ENCODE peak calls at places on chromosomes 16 and 17, in six cellular contexts. One of them, this sample, is unnamed.
A peak's percentile ranks its signal among the peaks of the same experiment; 100 is the strongest.

GRCh38 chr16:13036600-13036999 is 135.2 kb downstream of the SHISA9 start:
- DNase-seq in heart left ventricle: peak; percentile 25
- DNase-seq in effector CD4-positive, alpha-beta T cell: no peak
- DNase-seq in psoas muscle: no peak
- DNase-seq in activated CD4-positive, alpha-beta T cell treated with anti-CD3 and anti-CD28 coated beads, Interleukin-2, amount 10 ng/mL, durations not matched to agents 7 days and 5 days: peak; percentile 60
- DNase-seq in H54: no peak
- DNase-seq in this sample: no peak

GRCh38 chr17:40062347-40063033 is at the start of gene THRA:
- DNase-seq in heart left ventricle: peak; percentile 83
- DNase-seq in effector CD4-positive, alpha-beta T cell: peak; percentile 62
- DNase-seq in psoas muscle: peak; percentile 88
- DNase-seq in activated CD4-positive, alpha-beta T cell treated with anti-CD3 and anti-CD28 coated beads, Interleukin-2, amount 10 ng/mL, durations not matched to agents 7 days and 5 days: peak; percentile 65
- DNase-seq in H54: no peak
- DNase-seq in this sample: peak; percentile 89

GRCh38 chr17:36188891-36189306 is 7.7 kb downstream of the CCL3L1 start:
- DNase-seq in heart left ventricle: peak; percentile 59
- DNase-seq in effector CD4-positive, alpha-beta T cell: no peak
- DNase-seq in psoas muscle: no peak
- DNase-seq in activated CD4-positive, alpha-beta T cell treated with anti-CD3 and anti-CD28 coated beads, Interleukin-2, amount 10 ng/mL, durations not matched to agents 7 days and 5 days: no peak
- DNase-seq in H54: no peak
- DNase-seq in this sample: no peak

GRCh38 chr17:58006563-58006923 is 503 bp downstream of the SRSF1 start:
- DNase-seq in heart left ventricle: peak; percentile 83
- DNase-seq in effector CD4-positive, alpha-beta T cell: peak; percentile 33
- DNase-seq in psoas muscle: peak; percentile 89
- DNase-seq in activated CD4-positive, alpha-beta T cell treated with anti-CD3 and anti-CD28 coated beads, Interleukin-2, amount 10 ng/mL, durations not matched to agents 7 days and 5 days: peak; percentile 47
- DNase-seq in H54: no peak
- DNase-seq in this sample: peak; percentile 86

GRCh38 chr16:83336630-83337029 is 471.1 kb upstream of the HSBP1 start:
- DNase-seq in heart left ventricle: no peak
- DNase-seq in effector CD4-positive, alpha-beta T cell: no peak
- DNase-seq in psoas muscle: no peak
- DNase-seq in activated CD4-positive, alpha-beta T cell treated with anti-CD3 and anti-CD28 coated beads, Interleukin-2, amount 10 ng/mL, durations not matched to agents 7 days and 5 days: no peak
- DNase-seq in H54: peak; percentile 25
- DNase-seq in this sample: no peak

GRCh38 chr17:49621420-49621819 is 45.7 kb downstream of the NXPH3 start:
- DNase-seq in heart left ventricle: no peak
- DNase-seq in effector CD4-positive, alpha-beta T cell: no peak
- DNase-seq in psoas muscle: no peak
- DNase-seq in activated CD4-positive, alpha-beta T cell treated with anti-CD3 and anti-CD28 coated beads, Interleukin-2, amount 10 ng/mL, durations not matched to agents 7 days and 5 days: no peak
- DNase-seq in H54: no peak
- DNase-seq in this sample: no peak

GRCh38 chr17:33046361-33047255 is 55.0 kb downstream of the SPACA3 start:
- DNase-seq in heart left ventricle: no peak
- DNase-seq in effector CD4-positive, alpha-beta T cell: no peak
- DNase-seq in psoas muscle: no peak
- DNase-seq in activated CD4-positive, alpha-beta T cell treated with anti-CD3 and anti-CD28 coated beads, Interleukin-2, amount 10 ng/mL, durations not matched to agents 7 days and 5 days: no peak
- DNase-seq in H54: no peak
- DNase-seq in this sample: no peak

GRCh38 chr17:61402978-61403845 is 3.6 kb downstream of the TBX2 start:
- DNase-seq in heart left ventricle: no peak
- DNase-seq in effector CD4-positive, alpha-beta T cell: no peak
- DNase-seq in psoas muscle: peak; percentile 54
- DNase-seq in activated CD4-positive, alpha-beta T cell treated with anti-CD3 and anti-CD28 coated beads, Interleukin-2, amount 10 ng/mL, durations not matched to agents 7 days and 5 days: no peak
- DNase-seq in H54: no peak
- DNase-seq in this sample: no peak

GRCh38 chr17:30812218-30813177 is 12.0 kb downstream of the CRLF3 start:
- DNase-seq in heart left ventricle: no peak
- DNase-seq in effector CD4-positive, alpha-beta T cell: no peak
- DNase-seq in psoas muscle: no peak
- DNase-seq in activated CD4-positive, alpha-beta T cell treated with anti-CD3 and anti-CD28 coated beads, Interleukin-2, amount 10 ng/mL, durations not matched to agents 7 days and 5 days: no peak
- DNase-seq in H54: no peak
- DNase-seq in this sample: no peak

GRCh38 chr17:27596106-27596505 is 34.9 kb upstream of the LGALS9 start:
- DNase-seq in heart left ventricle: no peak
- DNase-seq in effector CD4-positive, alpha-beta T cell: no peak
- DNase-seq in psoas muscle: no peak
- DNase-seq in activated CD4-positive, alpha-beta T cell treated with anti-CD3 and anti-CD28 coated beads, Interleukin-2, amount 10 ng/mL, durations not matched to agents 7 days and 5 days: no peak
- DNase-seq in H54: no peak
- DNase-seq in this sample: no peak

GRCh38 chr17:65193305-65194293 is 56.4 kb downstream of the RGS9 start:
- DNase-seq in heart left ventricle: no peak
- DNase-seq in effector CD4-positive, alpha-beta T cell: no peak
- DNase-seq in psoas muscle: no peak
- DNase-seq in activated CD4-positive, alpha-beta T cell treated with anti-CD3 and anti-CD28 coated beads, Interleukin-2, amount 10 ng/mL, durations not matched to agents 7 days and 5 days: no peak
- DNase-seq in H54: no peak
- DNase-seq in this sample: no peak

GRCh38 chr16:66713076-66713475 is 16.5 kb upstream of the CMTM4 start:
- DNase-seq in heart left ventricle: no peak
- DNase-seq in effector CD4-positive, alpha-beta T cell: no peak
- DNase-seq in psoas muscle: peak; percentile 70
- DNase-seq in activated CD4-positive, alpha-beta T cell treated with anti-CD3 and anti-CD28 coated beads, Interleukin-2, amount 10 ng/mL, durations not matched to agents 7 days and 5 days: no peak
- DNase-seq in H54: no peak
- DNase-seq in this sample: no peak

GRCh38 chr17:10798332-10798749 is 5.6 kb downstream of the TMEM238L start:
- DNase-seq in heart left ventricle: no peak
- DNase-seq in effector CD4-positive, alpha-beta T cell: no peak
- DNase-seq in psoas muscle: no peak
- DNase-seq in activated CD4-positive, alpha-beta T cell treated with anti-CD3 and anti-CD28 coated beads, Interleukin-2, amount 10 ng/mL, durations not matched to agents 7 days and 5 days: no peak
- DNase-seq in H54: no peak
- DNase-seq in this sample: no peak

GRCh38 chr16:3651461-3652372 is 2.8 kb upstream of the DNASE1 start:
- DNase-seq in heart left ventricle: no peak
- DNase-seq in effector CD4-positive, alpha-beta T cell: no peak
- DNase-seq in psoas muscle: no peak
- DNase-seq in activated CD4-positive, alpha-beta T cell treated with anti-CD3 and anti-CD28 coated beads, Interleukin-2, amount 10 ng/mL, durations not matched to agents 7 days and 5 days: peak; percentile 3
- DNase-seq in H54: no peak
- DNase-seq in this sample: no peak

GRCh38 chr17:75769536-75769935 is 4.5 kb upstream of the GALK1 start:
- DNase-seq in heart left ventricle: no peak
- DNase-seq in effector CD4-positive, alpha-beta T cell: no peak
- DNase-seq in psoas muscle: peak; percentile 8
- DNase-seq in activated CD4-positive, alpha-beta T cell treated with anti-CD3 and anti-CD28 coated beads, Interleukin-2, amount 10 ng/mL, durations not matched to agents 7 days and 5 days: no peak
- DNase-seq in H54: no peak
- DNase-seq in this sample: peak; percentile 22

GRCh38 chr16:52294660-52295059 is 252.3 kb downstream of the TOX3 start:
- DNase-seq in heart left ventricle: no peak
- DNase-seq in effector CD4-positive, alpha-beta T cell: no peak
- DNase-seq in psoas muscle: no peak
- DNase-seq in activated CD4-positive, alpha-beta T cell treated with anti-CD3 and anti-CD28 coated beads, Interleukin-2, amount 10 ng/mL, durations not matched to agents 7 days and 5 days: no peak
- DNase-seq in H54: no peak
- DNase-seq in this sample: no peak

GRCh38 chr16:4944333-4945281 is 7.7 kb upstream of the PPL start:
- DNase-seq in heart left ventricle: peak; percentile 82
- DNase-seq in effector CD4-positive, alpha-beta T cell: no peak
- DNase-seq in psoas muscle: peak; percentile 93
- DNase-seq in activated CD4-positive, alpha-beta T cell treated with anti-CD3 and anti-CD28 coated beads, Interleukin-2, amount 10 ng/mL, durations not matched to agents 7 days and 5 days: no peak
- DNase-seq in H54: peak; percentile 88
- DNase-seq in this sample: peak; percentile 89

GRCh38 chr16:8848231-8848938 is 20.4 kb downstream of the CARHSP1 start:
- DNase-seq in heart left ventricle: no peak
- DNase-seq in effector CD4-positive, alpha-beta T cell: no peak
- DNase-seq in psoas muscle: peak; percentile 52
- DNase-seq in activated CD4-positive, alpha-beta T cell treated with anti-CD3 and anti-CD28 coated beads, Interleukin-2, amount 10 ng/mL, durations not matched to agents 7 days and 5 days: no peak
- DNase-seq in H54: no peak
- DNase-seq in this sample: no peak

GRCh38 chr16:31090540-31090939 is 1.8 kb upstream of the PRSS53 start:
- DNase-seq in heart left ventricle: no peak
- DNase-seq in effector CD4-positive, alpha-beta T cell: no peak
- DNase-seq in psoas muscle: peak; percentile 24
- DNase-seq in activated CD4-positive, alpha-beta T cell treated with anti-CD3 and anti-CD28 coated beads, Interleukin-2, amount 10 ng/mL, durations not matched to agents 7 days and 5 days: no peak
- DNase-seq in H54: no peak
- DNase-seq in this sample: peak; percentile 54

GRCh38 chr16:67653131-67654068 is 6.7 kb downstream of the ACD start:
- DNase-seq in heart left ventricle: no peak
- DNase-seq in effector CD4-positive, alpha-beta T cell: no peak
- DNase-seq in psoas muscle: peak; percentile 47
- DNase-seq in activated CD4-positive, alpha-beta T cell treated with anti-CD3 and anti-CD28 coated beads, Interleukin-2, amount 10 ng/mL, durations not matched to agents 7 days and 5 days: no peak
- DNase-seq in H54: no peak
- DNase-seq in this sample: peak; percentile 27

GRCh38 chr16:53041196-53041977 is 11.3 kb downstream of the CHD9NB start:
- DNase-seq in heart left ventricle: peak; percentile 88
- DNase-seq in effector CD4-positive, alpha-beta T cell: no peak
- DNase-seq in psoas muscle: peak; percentile 92
- DNase-seq in activated CD4-positive, alpha-beta T cell treated with anti-CD3 and anti-CD28 coated beads, Interleukin-2, amount 10 ng/mL, durations not matched to agents 7 days and 5 days: no peak
- DNase-seq in H54: no peak
- DNase-seq in this sample: peak; percentile 90

GRCh38 chr16:57711-58110 is 4.1 kb downstream of the SNRNP25 start:
- DNase-seq in heart left ventricle: no peak
- DNase-seq in effector CD4-positive, alpha-beta T cell: no peak
- DNase-seq in psoas muscle: peak; percentile 59
- DNase-seq in activated CD4-positive, alpha-beta T cell treated with anti-CD3 and anti-CD28 coated beads, Interleukin-2, amount 10 ng/mL, durations not matched to agents 7 days and 5 days: no peak
- DNase-seq in H54: no peak
- DNase-seq in this sample: peak; percentile 13

GRCh38 chr16:30666681-30667080 is 8.4 kb downstream of the FBRS start:
- DNase-seq in heart left ventricle: no peak
- DNase-seq in effector CD4-positive, alpha-beta T cell: no peak
- DNase-seq in psoas muscle: no peak
- DNase-seq in activated CD4-positive, alpha-beta T cell treated with anti-CD3 and anti-CD28 coated beads, Interleukin-2, amount 10 ng/mL, durations not matched to agents 7 days and 5 days: no peak
- DNase-seq in H54: no peak
- DNase-seq in this sample: no peak

GRCh38 chr17:49753959-49754391 is 10.0 kb downstream of the FAM117A start:
- DNase-seq in heart left ventricle: peak; percentile 41
- DNase-seq in effector CD4-positive, alpha-beta T cell: no peak
- DNase-seq in psoas muscle: no peak
- DNase-seq in activated CD4-positive, alpha-beta T cell treated with anti-CD3 and anti-CD28 coated beads, Interleukin-2, amount 10 ng/mL, durations not matched to agents 7 days and 5 days: no peak
- DNase-seq in H54: no peak
- DNase-seq in this sample: no peak

GRCh38 chr17:2068589-2069051 is 13.7 kb downstream of the HIC1 start:
- DNase-seq in heart left ventricle: no peak
- DNase-seq in effector CD4-positive, alpha-beta T cell: no peak
- DNase-seq in psoas muscle: no peak
- DNase-seq in activated CD4-positive, alpha-beta T cell treated with anti-CD3 and anti-CD28 coated beads, Interleukin-2, amount 10 ng/mL, durations not matched to agents 7 days and 5 days: no peak
- DNase-seq in H54: no peak
- DNase-seq in this sample: peak; percentile 8

GRCh38 chr17:869567-870530 is 87.7 kb downstream of the MRM3 start:
- DNase-seq in heart left ventricle: peak; percentile 21
- DNase-seq in effector CD4-positive, alpha-beta T cell: no peak
- DNase-seq in psoas muscle: peak; percentile 90
- DNase-seq in activated CD4-positive, alpha-beta T cell treated with anti-CD3 and anti-CD28 coated beads, Interleukin-2, amount 10 ng/mL, durations not matched to agents 7 days and 5 days: no peak
- DNase-seq in H54: peak; percentile 47
- DNase-seq in this sample: no peak

GRCh38 chr17:7888184-7888920 is at the start of gene CHD3:
- DNase-seq in heart left ventricle: no peak
- DNase-seq in effector CD4-positive, alpha-beta T cell: peak; percentile 16
- DNase-seq in psoas muscle: no peak
- DNase-seq in activated CD4-positive, alpha-beta T cell treated with anti-CD3 and anti-CD28 coated beads, Interleukin-2, amount 10 ng/mL, durations not matched to agents 7 days and 5 days: peak; percentile 46
- DNase-seq in H54: no peak
- DNase-seq in this sample: no peak

GRCh38 chr17:63086483-63087185 is 120.6 kb downstream of the TANC2 start:
- DNase-seq in heart left ventricle: no peak
- DNase-seq in effector CD4-positive, alpha-beta T cell: no peak
- DNase-seq in psoas muscle: no peak
- DNase-seq in activated CD4-positive, alpha-beta T cell treated with anti-CD3 and anti-CD28 coated beads, Interleukin-2, amount 10 ng/mL, durations not matched to agents 7 days and 5 days: no peak
- DNase-seq in H54: no peak
- DNase-seq in this sample: no peak

GRCh38 chr16:27852116-27852515 is 211.4 kb downstream of the GSG1L start:
- DNase-seq in heart left ventricle: no peak
- DNase-seq in effector CD4-positive, alpha-beta T cell: no peak
- DNase-seq in psoas muscle: peak; percentile 12
- DNase-seq in activated CD4-positive, alpha-beta T cell treated with anti-CD3 and anti-CD28 coated beads, Interleukin-2, amount 10 ng/mL, durations not matched to agents 7 days and 5 days: no peak
- DNase-seq in H54: no peak
- DNase-seq in this sample: no peak

GRCh38 chr16:85204242-85205010 is 92.2 kb upstream of the CIBAR2 start:
- DNase-seq in heart left ventricle: no peak
- DNase-seq in effector CD4-positive, alpha-beta T cell: no peak
- DNase-seq in psoas muscle: no peak
- DNase-seq in activated CD4-positive, alpha-beta T cell treated with anti-CD3 and anti-CD28 coated beads, Interleukin-2, amount 10 ng/mL, durations not matched to agents 7 days and 5 days: no peak
- DNase-seq in H54: no peak
- DNase-seq in this sample: no peak

This sample was measured in Right ventricle myocardium inferior.